ENCODE peak calls at places on chromosome 3, in seven cellular contexts. One of them, this sample, is unnamed.

GRCh38 chr3:173552526-173552925 is 155.0 kb downstream of the NLGN1 start:
- DNase-seq in fibroblast of pulmonary artery: no peak
- DNase-seq in esophagus squamous epithelium: no peak
- DNase-seq in kidney epithelial cell: no peak
- DNase-seq in AG09309: no peak
- DNase-seq in left ventricle myocardium inferior: no peak
- DNase-seq in brain microvascular endothelial cell: no peak
- DNase-seq in this sample: no peak

GRCh38 chr3:17151598-17152373 is 267.0 kb downstream of the PLCL2 start:
- DNase-seq in fibroblast of pulmonary artery: no peak
- DNase-seq in esophagus squamous epithelium: peak; percentile 1
- DNase-seq in kidney epithelial cell: no peak
- DNase-seq in AG09309: no peak
- DNase-seq in left ventricle myocardium inferior: no peak
- DNase-seq in brain microvascular endothelial cell: peak; percentile 43
- DNase-seq in this sample: no peak

GRCh38 chr3:37955918-37956317 is 34.7 kb upstream of the VILL start:
- DNase-seq in fibroblast of pulmonary artery: no peak
- DNase-seq in esophagus squamous epithelium: no peak
- DNase-seq in kidney epithelial cell: no peak
- DNase-seq in AG09309: no peak
- DNase-seq in left ventricle myocardium inferior: no peak
- DNase-seq in brain microvascular endothelial cell: no peak
- DNase-seq in this sample: no peak

GRCh38 chr3:46412786-46413298 is 5.8 kb downstream of the CCRL2 start:
- DNase-seq in fibroblast of pulmonary artery: no peak
- DNase-seq in esophagus squamous epithelium: no peak
- DNase-seq in kidney epithelial cell: no peak
- DNase-seq in AG09309: no peak
- DNase-seq in left ventricle myocardium inferior: no peak
- DNase-seq in brain microvascular endothelial cell: no peak
- DNase-seq in this sample: no peak

GRCh38 chr3:45509038-45509767 is 85.3 kb upstream of the LIMD1 start:
- DNase-seq in fibroblast of pulmonary artery: peak; percentile 67
- DNase-seq in esophagus squamous epithelium: no peak
- DNase-seq in kidney epithelial cell: peak; percentile 91
- DNase-seq in AG09309: peak; percentile 91
- DNase-seq in left ventricle myocardium inferior: no peak
- DNase-seq in brain microvascular endothelial cell: peak; percentile 97
- DNase-seq in this sample: peak; percentile 99

GRCh38 chr3:5012398-5012797 is 33.2 kb downstream of the BHLHE40 start:
- DNase-seq in fibroblast of pulmonary artery: no peak
- DNase-seq in esophagus squamous epithelium: no peak
- DNase-seq in kidney epithelial cell: no peak
- DNase-seq in AG09309: no peak
- DNase-seq in left ventricle myocardium inferior: no peak
- DNase-seq in brain microvascular endothelial cell: no peak
- DNase-seq in this sample: no peak

GRCh38 chr3:107619549-107619948 is 96.8 kb downstream of the BBX start:
- DNase-seq in fibroblast of pulmonary artery: no peak
- DNase-seq in esophagus squamous epithelium: no peak
- DNase-seq in kidney epithelial cell: no peak
- DNase-seq in AG09309: no peak
- DNase-seq in left ventricle myocardium inferior: no peak
- DNase-seq in brain microvascular endothelial cell: no peak
- DNase-seq in this sample: no peak

GRCh38 chr3:138608322-138609214 is at the start of gene FAIM:
- DNase-seq in fibroblast of pulmonary artery: peak; percentile 66
- DNase-seq in esophagus squamous epithelium: peak; percentile 6
- DNase-seq in kidney epithelial cell: no peak
- DNase-seq in AG09309: peak; percentile 27
- DNase-seq in left ventricle myocardium inferior: peak; percentile 65
- DNase-seq in brain microvascular endothelial cell: peak; percentile 47
- DNase-seq in this sample: peak; percentile 9

GRCh38 chr3:128379768-128380167 is 86.9 kb downstream of the DNAJB8 start:
- DNase-seq in fibroblast of pulmonary artery: no peak
- DNase-seq in esophagus squamous epithelium: no peak
- DNase-seq in kidney epithelial cell: no peak
- DNase-seq in AG09309: no peak
- DNase-seq in left ventricle myocardium inferior: no peak
- DNase-seq in brain microvascular endothelial cell: no peak
- DNase-seq in this sample: no peak

GRCh38 chr3:124942613-124943012 is 8.1 kb upstream of the MUC13 start:
- DNase-seq in fibroblast of pulmonary artery: no peak
- DNase-seq in esophagus squamous epithelium: no peak
- DNase-seq in kidney epithelial cell: no peak
- DNase-seq in AG09309: no peak
- DNase-seq in left ventricle myocardium inferior: no peak
- DNase-seq in brain microvascular endothelial cell: no peak
- DNase-seq in this sample: no peak

GRCh38 chr3:159828542-159828943 is 160.1 kb upstream of the IL12A start:
- DNase-seq in fibroblast of pulmonary artery: peak; percentile 79
- DNase-seq in esophagus squamous epithelium: no peak
- DNase-seq in kidney epithelial cell: no peak
- DNase-seq in AG09309: no peak
- DNase-seq in left ventricle myocardium inferior: no peak
- DNase-seq in brain microvascular endothelial cell: no peak
- DNase-seq in this sample: peak; percentile 49

GRCh38 chr3:117495620-117496019 is 786.0 kb downstream of the TUSC7 start:
- DNase-seq in fibroblast of pulmonary artery: no peak
- DNase-seq in esophagus squamous epithelium: no peak
- DNase-seq in kidney epithelial cell: no peak
- DNase-seq in AG09309: no peak
- DNase-seq in left ventricle myocardium inferior: no peak
- DNase-seq in brain microvascular endothelial cell: no peak
- DNase-seq in this sample: no peak

GRCh38 chr3:173826901-173827609 is 429.5 kb downstream of the NLGN1 start:
- DNase-seq in fibroblast of pulmonary artery: peak; percentile 14
- DNase-seq in esophagus squamous epithelium: no peak
- DNase-seq in kidney epithelial cell: no peak
- DNase-seq in AG09309: peak; percentile 10
- DNase-seq in left ventricle myocardium inferior: no peak
- DNase-seq in brain microvascular endothelial cell: peak; percentile 38
- DNase-seq in this sample: peak; percentile 43

GRCh38 chr3:14941871-14942270 is 5.5 kb upstream of the NR2C2 start:
- DNase-seq in fibroblast of pulmonary artery: no peak
- DNase-seq in esophagus squamous epithelium: no peak
- DNase-seq in kidney epithelial cell: no peak
- DNase-seq in AG09309: no peak
- DNase-seq in left ventricle myocardium inferior: no peak
- DNase-seq in brain microvascular endothelial cell: no peak
- DNase-seq in this sample: no peak

GRCh38 chr3:123378409-123378915 is 70.4 kb downstream of the ADCY5 start:
- DNase-seq in fibroblast of pulmonary artery: no peak
- DNase-seq in esophagus squamous epithelium: no peak
- DNase-seq in kidney epithelial cell: no peak
- DNase-seq in AG09309: no peak
- DNase-seq in left ventricle myocardium inferior: no peak
- DNase-seq in brain microvascular endothelial cell: no peak
- DNase-seq in this sample: no peak

GRCh38 chr3:50269977-50270413 is 1.0 kb downstream of the SEMA3B start:
- DNase-seq in fibroblast of pulmonary artery: peak; percentile 49
- DNase-seq in esophagus squamous epithelium: no peak
- DNase-seq in kidney epithelial cell: no peak
- DNase-seq in AG09309: no peak
- DNase-seq in left ventricle myocardium inferior: no peak
- DNase-seq in brain microvascular endothelial cell: no peak
- DNase-seq in this sample: no peak

GRCh38 chr3:99925584-99925983 is 107.9 kb downstream of the CMSS1 start:
- DNase-seq in fibroblast of pulmonary artery: peak; percentile 82
- DNase-seq in esophagus squamous epithelium: no peak
- DNase-seq in kidney epithelial cell: no peak
- DNase-seq in AG09309: no peak
- DNase-seq in left ventricle myocardium inferior: peak; percentile 41
- DNase-seq in brain microvascular endothelial cell: peak; percentile 53
- DNase-seq in this sample: peak; percentile 53

GRCh38 chr3:88059380-88060160 is 515 bp downstream of the ZNF654 start:
- DNase-seq in fibroblast of pulmonary artery: no peak
- DNase-seq in esophagus squamous epithelium: no peak
- DNase-seq in kidney epithelial cell: no peak
- DNase-seq in AG09309: no peak
- DNase-seq in left ventricle myocardium inferior: no peak
- DNase-seq in brain microvascular endothelial cell: no peak
- DNase-seq in this sample: no peak

GRCh38 chr3:108554913-108555571 is 34.2 kb downstream of the CIP2A start:
- DNase-seq in fibroblast of pulmonary artery: no peak
- DNase-seq in esophagus squamous epithelium: no peak
- DNase-seq in kidney epithelial cell: no peak
- DNase-seq in AG09309: no peak
- DNase-seq in left ventricle myocardium inferior: no peak
- DNase-seq in brain microvascular endothelial cell: no peak
- DNase-seq in this sample: peak; percentile 4

GRCh38 chr3:32413845-32414526 is 22.3 kb downstream of the CMTM7 start:
- DNase-seq in fibroblast of pulmonary artery: no peak
- DNase-seq in esophagus squamous epithelium: no peak
- DNase-seq in kidney epithelial cell: no peak
- DNase-seq in AG09309: no peak
- DNase-seq in left ventricle myocardium inferior: no peak
- DNase-seq in brain microvascular endothelial cell: no peak
- DNase-seq in this sample: no peak

DNA sequence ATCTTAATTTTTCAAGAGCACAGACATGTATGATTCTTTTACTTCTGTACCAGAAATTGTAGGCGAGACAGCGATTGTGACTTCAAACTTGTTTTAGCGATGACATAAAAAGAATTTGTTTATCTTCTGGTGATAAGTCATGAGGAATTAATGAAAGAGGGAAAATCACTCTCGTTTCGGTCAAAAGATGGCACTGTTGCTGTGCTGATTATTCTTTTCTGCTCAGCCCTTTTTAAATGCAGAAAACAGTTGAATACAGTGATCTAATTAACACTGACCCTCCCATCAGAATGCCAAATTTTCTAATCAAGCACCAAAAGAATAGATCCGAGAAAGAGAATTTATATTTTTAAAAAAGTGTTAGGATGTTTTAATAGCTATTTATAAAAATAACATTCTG is 52.6 kb downstream of the NSUN3 start:
- DNase-seq in fibroblast of pulmonary artery: peak; percentile 62
- DNase-seq in esophagus squamous epithelium: no peak
- DNase-seq in kidney epithelial cell: no peak
- DNase-seq in AG09309: peak; percentile 4
- DNase-seq in left ventricle myocardium inferior: no peak
- DNase-seq in brain microvascular endothelial cell: peak; percentile 47
- DNase-seq in this sample: peak; percentile 18
- TF ChIP-seq CTCF in fibroblast of pulmonary artery: peak; percentile 56
- TF ChIP-seq CTCF in esophagus squamous epithelium: peak; percentile 18
- TF ChIP-seq CTCF in kidney epithelial cell: peak; percentile 35
- TF ChIP-seq CTCF in AG09309: peak; percentile 39
- TF ChIP-seq CTCF in left ventricle myocardium inferior: peak; percentile 33
- TF ChIP-seq CTCF in brain microvascular endothelial cell: peak; percentile 48
- TF ChIP-seq CTCF in this sample: peak; percentile 52

GRCh38 chr3:177642482-177643163 is 445.3 kb upstream of the TBL1XR1 start:
- DNase-seq in fibroblast of pulmonary artery: no peak
- DNase-seq in esophagus squamous epithelium: no peak
- DNase-seq in kidney epithelial cell: no peak
- DNase-seq in AG09309: no peak
- DNase-seq in left ventricle myocardium inferior: no peak
- DNase-seq in brain microvascular endothelial cell: no peak
- DNase-seq in this sample: no peak

GRCh38 chr3:177641206-177641605 is 443.9 kb upstream of the TBL1XR1 start:
- DNase-seq in fibroblast of pulmonary artery: no peak
- DNase-seq in esophagus squamous epithelium: no peak
- DNase-seq in kidney epithelial cell: no peak
- DNase-seq in AG09309: no peak
- DNase-seq in left ventricle myocardium inferior: no peak
- DNase-seq in brain microvascular endothelial cell: no peak
- DNase-seq in this sample: no peak

GRCh38 chr3:177642042-177642441 is 444.8 kb upstream of the TBL1XR1 start:
- DNase-seq in fibroblast of pulmonary artery: no peak
- DNase-seq in esophagus squamous epithelium: no peak
- DNase-seq in kidney epithelial cell: no peak
- DNase-seq in AG09309: no peak
- DNase-seq in left ventricle myocardium inferior: no peak
- DNase-seq in brain microvascular endothelial cell: no peak
- DNase-seq in this sample: no peak

GRCh38 chr3:177640319-177640997 is 443.2 kb upstream of the TBL1XR1 start:
- DNase-seq in fibroblast of pulmonary artery: no peak
- DNase-seq in esophagus squamous epithelium: no peak
- DNase-seq in kidney epithelial cell: no peak
- DNase-seq in AG09309: no peak
- DNase-seq in left ventricle myocardium inferior: no peak
- DNase-seq in brain microvascular endothelial cell: no peak
- DNase-seq in this sample: no peak
- H3K4me3 ChIP-seq in fibroblast of pulmonary artery: no peak overlapping the region
- H3K4me3 ChIP-seq in esophagus squamous epithelium: no peak overlapping the region
- H3K4me3 ChIP-seq in kidney epithelial cell: no peak overlapping the region
- H3K4me3 ChIP-seq in AG09309: no peak overlapping the region
- H3K4me3 ChIP-seq in left ventricle myocardium inferior: no peak overlapping the region
- H3K4me3 ChIP-seq in brain microvascular endothelial cell: no peak overlapping the region
- H3K4me3 ChIP-seq in this sample: no peak overlapping the region

DNA sequence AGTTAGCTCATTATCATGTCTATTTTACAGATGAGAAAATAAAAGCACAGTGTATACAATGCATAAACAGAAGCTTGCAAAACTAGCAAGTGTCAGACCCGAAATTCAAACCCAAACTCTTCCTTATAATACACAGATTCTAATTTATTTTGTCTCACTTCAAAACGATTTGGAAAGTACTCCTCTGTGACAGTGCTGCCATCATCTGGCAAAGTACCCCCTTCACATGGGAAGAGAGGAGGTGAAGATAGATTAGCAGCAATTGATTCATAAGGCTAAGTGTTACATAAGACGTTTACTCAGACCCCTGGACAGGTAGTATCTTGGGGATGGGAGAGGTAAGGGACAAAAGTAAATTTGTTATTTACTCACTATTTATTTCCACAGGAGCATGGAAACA is 744.0 kb upstream of the SGO1 start:
- DNase-seq in fibroblast of pulmonary artery: peak; percentile 32
- DNase-seq in esophagus squamous epithelium: no peak
- DNase-seq in kidney epithelial cell: no peak
- DNase-seq in AG09309: no peak
- DNase-seq in left ventricle myocardium inferior: no peak
- DNase-seq in brain microvascular endothelial cell: peak; percentile 16
- DNase-seq in this sample: no peak
- TF ChIP-seq CTCF in fibroblast of pulmonary artery: peak; percentile 52
- TF ChIP-seq CTCF in esophagus squamous epithelium: no peak
- TF ChIP-seq CTCF in kidney epithelial cell: peak; percentile 41
- TF ChIP-seq CTCF in AG09309: peak; percentile 60
- TF ChIP-seq CTCF in left ventricle myocardium inferior: peak; percentile 44
- TF ChIP-seq CTCF in brain microvascular endothelial cell: peak; percentile 63
- TF ChIP-seq CTCF in this sample: peak; percentile 17

GRCh38 chr3:48695113-48695753 is 9.5 kb upstream of the NCKIPSD start:
- DNase-seq in fibroblast of pulmonary artery: peak; percentile 89
- DNase-seq in esophagus squamous epithelium: no peak
- DNase-seq in kidney epithelial cell: peak; percentile 31
- DNase-seq in AG09309: no peak
- DNase-seq in left ventricle myocardium inferior: peak; percentile 71
- DNase-seq in brain microvascular endothelial cell: peak; percentile 78
- DNase-seq in this sample: no peak

GRCh38 chr3:48692551-48692950 is 6.8 kb upstream of the NCKIPSD start:
- DNase-seq in fibroblast of pulmonary artery: no peak
- DNase-seq in esophagus squamous epithelium: no peak
- DNase-seq in kidney epithelial cell: no peak
- DNase-seq in AG09309: no peak
- DNase-seq in left ventricle myocardium inferior: no peak
- DNase-seq in brain microvascular endothelial cell: no peak
- DNase-seq in this sample: no peak

GRCh38 chr3:48696156-48696555 is 10.4 kb upstream of the NCKIPSD start:
- DNase-seq in fibroblast of pulmonary artery: no peak
- DNase-seq in esophagus squamous epithelium: no peak
- DNase-seq in kidney epithelial cell: peak; percentile 28
- DNase-seq in AG09309: no peak
- DNase-seq in left ventricle myocardium inferior: no peak
- DNase-seq in brain microvascular endothelial cell: no peak
- DNase-seq in this sample: no peak

GRCh38 chr3:48694610-48695051 is 8.9 kb upstream of the NCKIPSD start:
- DNase-seq in fibroblast of pulmonary artery: peak; percentile 94
- DNase-seq in esophagus squamous epithelium: no peak
- DNase-seq in kidney epithelial cell: peak; percentile 45
- DNase-seq in AG09309: peak; percentile 51
- DNase-seq in left ventricle myocardium inferior: peak; percentile 82
- DNase-seq in brain microvascular endothelial cell: peak; percentile 79
- DNase-seq in this sample: peak; percentile 75

GRCh38 chr3:48693826-48694225 is 8.1 kb upstream of the NCKIPSD start:
- DNase-seq in fibroblast of pulmonary artery: no peak
- DNase-seq in esophagus squamous epithelium: no peak
- DNase-seq in kidney epithelial cell: no peak
- DNase-seq in AG09309: no peak
- DNase-seq in left ventricle myocardium inferior: no peak
- DNase-seq in brain microvascular endothelial cell: no peak
- DNase-seq in this sample: no peak
- H3K4me3 ChIP-seq in fibroblast of pulmonary artery: peak overlapping the region; percentile 58
- H3K4me3 ChIP-seq in esophagus squamous epithelium: no peak overlapping the region
- H3K4me3 ChIP-seq in kidney epithelial cell: no peak overlapping the region
- H3K4me3 ChIP-seq in AG09309: peak overlapping the region; percentile 18
- H3K4me3 ChIP-seq in left ventricle myocardium inferior: peak overlapping the region; percentile 67
- H3K4me3 ChIP-seq in brain microvascular endothelial cell: peak overlapping the region; percentile 49
- H3K4me3 ChIP-seq in this sample: peak overlapping the region; percentile 37